ENCODE peak calls at places on chromosomes 6 and 20, in ten cellular contexts. Y, J, H, L, C, A, Q, V, D and W are unnamed samples. For H3K4me1, the result is how much of the 10 kb centered on the place peaks cover.

GRCh38 chr6:1771324-1771723 is 161.6 kb downstream of the FOXC1 start:
- DNase-seq in H (no peak), D (no peak), A (peak), Q (no peak), L (no peak), J (peak), Y (no peak), C (no peak), V (no peak), W (no peak)

GRCh38 chr20:64247312-64247627 is 8.3 kb upstream of the PCMTD2 start:
- DNase-seq in C (peak), A (no peak), V (no peak), L (no peak), H (no peak), J (no peak), D (no peak), Q (no peak), Y (no peak), W (no peak)

GRCh38 chr20:41701596-41702350 is 83.6 kb upstream of the CHD6 start:
- DNase-seq in V (no peak), H (no peak), C (no peak), J (no peak), Y (no peak), A (no peak), Q (no peak), D (no peak), L (no peak), W (no peak)

GRCh38 chr20:57869951-57870315 is 160.1 kb upstream of the PMEPA1 start:
- DNase-seq in V (no peak), D (no peak), A (no peak), Y (peak), J (no peak), C (no peak), H (no peak), Q (no peak), L (no peak), W (no peak)

GRCh38 chr20:44110816-44111568 is 76.0 kb downstream of the JPH2 start:
- DNase-seq in Q (no peak), J (no peak), L (no peak), H (no peak), A (no peak), D (no peak), V (no peak), C (no peak), Y (peak), W (no peak)

GRCh38 chr6:89817481-89817880 is 2.1 kb downstream of the MDN1 start:
- DNase-seq in A (peak), Q (no peak), H (no peak), C (no peak), L (no peak), Y (no peak), D (no peak), V (no peak), J (no peak), W (no peak)

GRCh38 chr6:44787254-44787844 is 399.8 kb downstream of the CDC5L start:
- DNase-seq in Y (no peak), V (no peak), C (no peak), H (no peak), L (no peak), Q (no peak), A (no peak), D (no peak), J (no peak), W (no peak)

GRCh38 chr6:126077810-126078791 is 91.8 kb downstream of the TRMT11 start:
- DNase-seq in H (no peak), V (no peak), A (no peak), Q (peak), C (no peak), L (no peak), J (peak), Y (peak), D (no peak), W (no peak)

GRCh38 chr6:166664135-166664534 is 37.1 kb upstream of the RPS6KA2 start:
- DNase-seq in H (no peak), Y (no peak), L (no peak), A (peak), J (peak), D (no peak), Q (no peak), V (no peak), C (peak), W (peak)

GRCh38 chr6:134047673-134048072 is 4.8 kb downstream of the SLC2A12 start:
- DNase-seq in C (no peak), J (no peak), Q (no peak), V (no peak), Y (no peak), A (no peak), L (no peak), H (no peak), D (peak), W (no peak)

GRCh38 chr6:27834879-27835549 is 77.2 kb downstream of the OR2B2 start:
- DNase-seq in D (no peak), C (no peak), H (no peak), Q (no peak), A (no peak), V (no peak), J (no peak), Y (no peak), L (no peak), W (no peak)

GRCh38 chr6:136127856-136128255 is 122.3 kb downstream of the MTFR2 start:
- DNase-seq in J (no peak), Q (no peak), H (no peak), D (no peak), A (peak), C (no peak), Y (no peak), L (no peak), V (no peak), W (no peak)

GRCh38 chr20:18588554-18589043 is 745 bp downstream of the DTD1 start:
- DNase-seq in D (no peak), J (no peak), Y (no peak), H (no peak), Q (peak), A (no peak), L (no peak), C (no peak), V (no peak), W (no peak)

GRCh38 chr20:36541227-36542018 is at the start of gene MYL9:
- DNase-seq in A (peak), H (no peak), Q (peak), L (no peak), D (peak), J (peak), C (peak), V (peak), Y (no peak), W (peak)
- TF ChIP-seq POLR2A in A (peak), H (peak), Q (peak), L (no peak), D (no peak), J (peak), C (no peak), V (peak), Y (peak), W (no peak)

GRCh38 chr20:15875446-15875845 is 697.8 kb downstream of the KIF16B start:
- DNase-seq in A (no peak), Q (no peak), V (no peak), Y (no peak), D (no peak), C (no peak), L (no peak), H (no peak), J (no peak), W (no peak)
- H3K4me1 ChIP-seq in A (under half), Q (under half), V (under half), Y (under half), D (under half), C (under half), L (under half), H (under half), J (under half), W (under half)

DNA sequence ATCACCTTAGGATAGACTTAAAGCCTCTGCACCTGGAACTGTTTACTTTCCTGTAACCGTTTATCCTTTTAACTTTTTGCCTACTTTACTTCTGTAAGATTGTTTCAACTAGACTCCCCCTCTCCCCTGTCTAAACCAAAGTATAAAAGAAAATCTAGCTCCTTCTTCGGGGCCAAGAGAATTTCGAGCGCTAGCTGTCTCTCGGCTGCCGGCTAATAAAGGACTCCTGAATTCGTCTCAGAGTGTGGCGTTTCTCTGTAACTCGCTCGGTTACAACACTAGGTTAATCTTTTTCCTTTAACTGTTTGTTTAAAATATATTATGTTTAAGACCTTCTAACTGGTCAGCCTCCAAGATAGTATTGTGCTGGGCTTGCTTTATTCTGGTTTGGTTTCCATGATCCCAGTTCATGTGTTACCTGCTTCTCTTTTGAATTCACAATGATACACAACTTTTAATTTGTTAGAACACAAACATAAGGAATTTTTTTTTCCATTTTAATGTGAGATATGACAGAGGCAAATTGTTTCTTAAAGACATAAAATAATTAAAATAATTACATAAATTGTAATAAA is 8.7 kb upstream of the NQO2 start:
- DNase-seq in D (no peak), Y (no peak), Q (no peak), H (no peak), J (no peak), C (no peak), A (no peak), V (no peak), L (no peak), W (no peak)
- H3K4me3 ChIP-seq in D (peak), Y (peak), Q (peak), H (peak), J (peak), C (peak), A (peak), V (peak), L (peak), W (peak)

DNA sequence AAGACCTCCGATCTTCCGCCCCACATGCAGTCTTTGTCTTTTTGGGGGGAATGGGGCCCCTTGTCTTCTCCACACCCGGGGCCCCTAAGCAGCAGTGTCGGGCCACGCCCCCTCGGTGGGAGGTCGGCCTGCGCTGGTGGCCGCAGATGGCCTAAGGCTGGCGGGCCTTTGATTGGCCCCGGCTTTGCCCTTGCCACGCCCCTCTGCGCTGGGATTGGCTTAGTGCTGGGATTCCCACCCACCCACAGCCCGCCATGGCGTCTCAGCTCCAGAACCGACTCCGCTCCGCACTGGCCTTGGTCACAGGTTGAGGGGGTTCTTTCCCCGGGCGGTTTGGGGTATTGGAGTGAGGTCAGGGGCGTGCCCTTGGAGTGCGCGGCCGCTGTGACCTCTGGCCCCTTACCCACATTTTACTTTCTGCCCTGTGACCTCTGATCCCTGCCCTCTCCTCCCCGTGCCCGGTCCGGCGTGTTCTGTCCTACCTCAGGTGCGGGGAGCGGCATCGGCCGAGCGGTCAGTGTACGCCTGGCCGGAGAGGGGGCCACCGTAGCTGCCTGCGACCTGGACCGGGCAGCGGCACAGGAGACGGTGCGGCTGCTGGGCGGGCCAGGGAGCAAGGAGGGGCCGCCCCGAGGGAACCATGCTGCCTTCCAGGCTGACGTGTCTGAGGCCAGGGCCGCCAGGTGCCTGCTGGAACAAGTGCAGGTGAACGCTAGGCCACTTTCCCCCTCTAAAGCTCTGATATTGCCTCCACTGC is at the start of gene HSD17B8:
- DNase-seq in L (peak), D (peak), A (peak), C (peak), Q (peak), J (peak), H (peak), V (peak), Y (no peak), W (peak)
- TF ChIP-seq POLR2A in L (peak), D (no peak), A (peak), C (no peak), Q (peak), J (peak), H (peak), V (no peak), Y (peak), W (no peak)

DNA sequence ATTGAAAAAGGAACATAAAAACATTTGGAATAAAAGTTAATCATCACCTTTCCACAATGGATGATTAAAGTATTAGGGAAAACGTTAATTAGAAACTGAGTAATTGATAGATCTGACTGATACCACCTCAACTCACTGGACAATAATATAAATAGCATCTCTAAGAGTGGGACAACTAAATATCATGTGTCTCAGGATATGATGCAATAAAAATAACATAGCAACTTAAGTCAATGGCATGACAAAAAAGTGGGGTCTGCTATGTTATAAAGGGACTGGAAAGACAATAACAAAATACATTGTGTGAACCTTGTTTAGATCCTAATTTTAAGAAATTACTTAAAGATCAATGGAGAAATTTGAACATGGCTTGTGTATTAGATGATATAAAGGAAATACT is 10.3 kb downstream of the OR12D1 start:
- DNase-seq in Y (no peak), D (no peak), Q (no peak), J (no peak), C (no peak), L (no peak), H (no peak), A (no peak), V (no peak), W (no peak)
- H3K4me1 ChIP-seq in Y (under half), D (under half), Q (under half), J (under half), C (under half), L (under half), H (under half), A (under half), V (under half), W (under half)

DNA sequence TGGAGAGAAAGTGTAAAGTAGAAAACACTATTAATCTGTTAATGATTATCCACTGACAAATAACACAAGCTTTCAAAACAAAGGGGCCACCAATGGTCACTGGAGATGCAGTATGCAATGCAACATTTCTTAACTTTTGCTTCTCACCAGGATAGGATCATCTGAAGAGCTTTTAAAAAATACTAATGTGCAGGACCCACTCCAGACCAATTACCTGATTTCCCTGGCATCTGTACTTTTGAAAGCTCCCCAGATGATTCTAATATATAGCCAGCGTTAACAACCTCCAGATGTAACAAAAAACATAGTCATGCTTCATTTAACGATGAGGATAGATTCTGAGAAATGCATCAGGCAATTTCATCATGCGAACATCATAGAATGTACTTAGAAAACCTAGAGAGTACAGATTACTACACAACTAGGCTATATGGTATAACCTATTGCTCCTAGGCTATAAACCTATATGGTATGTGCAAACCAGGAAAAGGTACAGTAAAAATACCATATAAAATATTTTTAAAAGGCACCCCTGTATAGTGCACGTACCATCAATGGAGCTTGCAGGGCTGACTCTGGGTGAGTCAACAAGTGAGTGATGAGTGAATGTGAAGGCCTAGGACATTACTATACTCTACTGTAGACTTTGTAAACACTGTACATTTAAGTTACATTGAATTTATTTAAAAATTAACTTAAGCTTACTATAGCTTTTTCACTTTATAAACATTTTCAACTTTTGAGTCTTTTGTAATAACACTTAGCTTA is 69.2 kb downstream of the ATG5 start:
- DNase-seq in Y (no peak), L (no peak), V (no peak), A (no peak), D (no peak), H (no peak), Q (no peak), C (no peak), J (peak), W (no peak)
- H3K4me3 ChIP-seq in Y (no peak), L (no peak), V (no peak), A (no peak), D (no peak), H (no peak), Q (no peak), C (no peak), J (no peak), W (no peak)